ENCODE peak calls at places on chromosomes 4 and X, in seven cellular contexts. F, L, A, Q, V, T and Y are unnamed samples.

GRCh38 chr4:55742655-55743191 is 76.9 kb upstream of the EXOC1L start:
- DNase-seq in A (no peak), L (no peak), Q (peak; percentile 87), T (no peak), V (no peak), F (no peak), Y (peak; percentile 85)

GRCh38 chr4:144712775-144713174 is 66.8 kb downstream of the HHIP start:
- DNase-seq in Q (peak; percentile 37), A (no peak), T (peak; percentile 27), F (peak; percentile 76), L (no peak), V (peak; percentile 29), Y (no peak)

GRCh38 chr4:28278676-28279075 is 1418.0 kb downstream of the STIM2 start:
- DNase-seq in V (peak; percentile 39), T (no peak), A (no peak), F (no peak), Q (no peak), L (no peak), Y (no peak)

GRCh38 chr4:123478859-123479345 is 82.3 kb downstream of the SPRY1 start:
- DNase-seq in T (no peak), Q (peak; percentile 7), A (no peak), V (peak; percentile 77), F (peak; percentile 95), L (no peak), Y (peak; percentile 90)

GRCh38 chr4:140754918-140755810 is 1.0 kb downstream of the TBC1D9 start:
- DNase-seq in V (no peak), T (no peak), L (no peak), Q (peak; percentile 57), F (no peak), A (no peak), Y (no peak)

GRCh38 chrX:81414630-81415029 is 212.7 kb downstream of the SH3BGRL start:
- DNase-seq in L (no peak), A (no peak), Q (no peak), F (peak; percentile 0), V (no peak), T (no peak), Y (no peak)

GRCh38 chrX:130443883-130444282 is 42.1 kb downstream of the RBMX2 start:
- DNase-seq in F (peak; percentile 13), V (no peak), Q (no peak), L (no peak), A (no peak), T (no peak), Y (no peak)

GRCh38 chrX:102155806-102156179 is at the start of gene BEX5:
- DNase-seq in T (peak; percentile 44), V (no peak), L (peak; percentile 27), F (peak; percentile 55), A (no peak), Q (peak; percentile 38), Y (no peak)

GRCh38 chrX:116239944-116240391 is 69.4 kb downstream of the AGTR2 start:
- DNase-seq in T (peak; percentile 20), Q (no peak), V (peak; percentile 84), F (peak; percentile 34), L (no peak), A (no peak), Y (peak; percentile 2)

GRCh38 chrX:20639115-20639514 is 372.4 kb upstream of the RPS6KA3 start:
- DNase-seq in Q (no peak), A (no peak), F (no peak), V (no peak), T (no peak), L (no peak), Y (no peak)